ENCODE peak calls at places on chromosomes 16 and 17, in eight cellular contexts. U, I, A, M, W, B, P and R are unnamed samples.

GRCh38 chr17:69015631-69016030 is 45.1 kb downstream of the ABCA9 start:
- DNase-seq in U (no peak), I (no peak), A (no peak), M (no peak), W (no peak), B (no peak), P (no peak), R (no peak)

GRCh38 chr16:61228371-61228770 is 807.9 kb downstream of the CDH8 start:
- DNase-seq in U (no peak), I (no peak), A (no peak), M (no peak), W (no peak), B (no peak), P (no peak), R (no peak)

GRCh38 chr17:76738468-76738850 is 540 bp downstream of the MFSD11 start:
- DNase-seq in U (no peak), I (no peak), A (no peak), M (no peak), W (no peak), B (no peak), P (no peak), R (peak)

GRCh38 chr17:33127706-33128105 is 136.1 kb downstream of the SPACA3 start:
- DNase-seq in U (no peak), I (peak), A (no peak), M (no peak), W (no peak), B (no peak), P (peak), R (no peak)

GRCh38 chr17:2688351-2689342 is 22.9 kb downstream of the CLUH start:
- DNase-seq in U (no peak), I (no peak), A (peak), M (peak), W (no peak), B (peak), P (peak), R (no peak)

GRCh38 chr17:48852251-48852650 is 21.4 kb downstream of the CALCOCO2 start:
- DNase-seq in U (no peak), I (no peak), A (no peak), M (no peak), W (no peak), B (no peak), P (no peak), R (no peak)

GRCh38 chr17:17497065-17497844 is 1.1 kb upstream of the RASD1 start:
- DNase-seq in U (no peak), I (no peak), A (no peak), M (no peak), W (no peak), B (no peak), P (no peak), R (no peak)

GRCh38 chr17:67157732-67158639 is 87.0 kb downstream of the HELZ start:
- DNase-seq in U (no peak), I (no peak), A (peak), M (no peak), W (no peak), B (no peak), P (no peak), R (peak)

GRCh38 chr17:2777242-2777867 is 18.9 kb upstream of the RAP1GAP2 start:
- DNase-seq in U (no peak), I (no peak), A (no peak), M (no peak), W (no peak), B (no peak), P (no peak), R (no peak)

GRCh38 chr17:50452627-50453300 is 15.9 kb downstream of the CHAD start:
- DNase-seq in U (no peak), I (no peak), A (no peak), M (no peak), W (no peak), B (no peak), P (no peak), R (peak)

GRCh38 chr17:83154311-83155127 is 75.1 kb downstream of the METRNL start:
- DNase-seq in U (no peak), I (no peak), A (no peak), M (no peak), W (no peak), B (no peak), P (no peak), R (no peak)

GRCh38 chr16:85057948-85058347 is 30.4 kb downstream of the KIAA0513 start:
- DNase-seq in U (no peak), I (no peak), A (no peak), M (no peak), W (no peak), B (no peak), P (no peak), R (no peak)